ENCODE peak calls at places on chromosomes 3 and 15, in five cellular contexts. E is GM12891, Y is H1, D is SK-N-SH, R is GM12878. I is an unnamed sample.

GRCh38 chr15:63894662-63894949 is 60.9 kb upstream of the HERC1 start:
- DNase-seq in E (no peak), Y (no peak), D (no peak), R (no peak), I (no peak)

GRCh38 chr3:24067483-24067882 is 122.4 kb downstream of the NR1D2 start:
- DNase-seq in E (no peak), Y (no peak), D (no peak), R (no peak), I (no peak)

GRCh38 chr15:59119625-59120024 is 14.7 kb downstream of the CCNB2 start:
- DNase-seq in E (no peak), Y (no peak), D (no peak), R (no peak), I (no peak)

GRCh38 chr15:93167291-93167690 is 78.3 kb upstream of the RGMA start:
- DNase-seq in E (no peak), Y (no peak), D (no peak), R (no peak), I (no peak)

GRCh38 chr15:76393614-76394013 is 57.0 kb downstream of the ISL2 start:
- DNase-seq in E (no peak), Y (no peak), D (peak), R (no peak), I (no peak)

GRCh38 chr15:74128785-74129350 is 1.5 kb upstream of the ISLR2 start:
- DNase-seq in E (no peak), Y (peak), D (peak), R (no peak), I (no peak)

GRCh38 chr3:170589113-170589512 is 3.2 kb upstream of the SLC7A14 start:
- DNase-seq in E (no peak), Y (no peak), D (no peak), R (no peak), I (no peak)

GRCh38 chr3:188776447-188776846 is 395.3 kb upstream of the TPRG1 start:
- DNase-seq in E (no peak), Y (no peak), D (no peak), R (no peak), I (no peak)

GRCh38 chr3:100045696-100046095 is 68.6 kb downstream of the FILIP1L start:
- DNase-seq in E (no peak), Y (no peak), D (no peak), R (no peak), I (no peak)

GRCh38 chr15:59303641-59304433 is 68.8 kb downstream of the MYO1E start:
- DNase-seq in E (no peak), Y (no peak), D (no peak), R (peak), I (no peak)

GRCh38 chr3:178634975-178635374 is 98.7 kb downstream of the KCNMB2 start:
- DNase-seq in E (no peak), Y (no peak), D (no peak), R (no peak), I (no peak)

GRCh38 chr3:79558943-79559342 is 208.9 kb downstream of the ROBO1 start:
- DNase-seq in E (no peak), Y (no peak), D (no peak), R (no peak), I (no peak)

GRCh38 chr3:59341441-59341840 is 291.6 kb upstream of the CFAP20DC start:
- DNase-seq in E (no peak), Y (no peak), D (no peak), R (no peak), I (no peak)

GRCh38 chr3:61615643-61616042 is 54.3 kb downstream of the PTPRG start:
- DNase-seq in E (no peak), Y (no peak), D (no peak), R (no peak), I (no peak)

GRCh38 chr3:165393458-165393857 is 197.3 kb upstream of the SLITRK3 start:
- DNase-seq in E (no peak), Y (no peak), D (no peak), R (no peak), I (no peak)

GRCh38 chr15:65400760-65401606 is 21.8 kb downstream of the IGDCC4 start:
- DNase-seq in E (peak), Y (peak), D (peak), R (no peak), I (peak)

GRCh38 chr3:65408531-65409181 is 630.1 kb downstream of the MAGI1 start:
- DNase-seq in E (no peak), Y (no peak), D (no peak), R (no peak), I (no peak)

GRCh38 chr15:80887148-80887547 is 102.5 kb downstream of the MESD start:
- DNase-seq in E (no peak), Y (no peak), D (no peak), R (no peak), I (no peak)

GRCh38 chr15:75185271-75186029 is 16.2 kb upstream of the C15orf39 start:
- DNase-seq in E (no peak), Y (no peak), D (no peak), R (no peak), I (no peak)

GRCh38 chr15:63371297-63371918 is 10.2 kb downstream of the CA12 start:
- DNase-seq in E (no peak), Y (no peak), D (no peak), R (no peak), I (no peak)

GRCh38 chr3:151838574-151839312 is 24.8 kb downstream of the AADAC start:
- DNase-seq in E (peak), Y (no peak), D (peak), R (peak), I (peak)

GRCh38 chr3:99896482-99896881 is 78.8 kb downstream of the CMSS1 start:
- DNase-seq in E (no peak), Y (no peak), D (no peak), R (no peak), I (no peak)

GRCh38 chr15:93035953-93036810 is 52.8 kb downstream of the RGMA start:
- DNase-seq in E (peak), Y (peak), D (peak), R (no peak), I (no peak)

GRCh38 chr15:97995881-97996603 is 35.5 kb downstream of the ARRDC4 start:
- DNase-seq in E (no peak), Y (peak), D (no peak), R (no peak), I (no peak)

GRCh38 chr3:77420316-77420715 is 380.4 kb downstream of the ROBO2 start:
- DNase-seq in E (no peak), Y (no peak), D (no peak), R (no peak), I (no peak)

GRCh38 chr15:51331141-51331540 is 7.3 kb downstream of the CYP19A1 start:
- DNase-seq in E (no peak), Y (no peak), D (no peak), R (no peak), I (no peak)

GRCh38 chr3:127428344-127429001 is 140.6 kb upstream of the PRR20G start:
- DNase-seq in E (no peak), Y (peak), D (no peak), R (no peak), I (no peak)

GRCh38 chr3:25429960-25430941 is 2.2 kb downstream of the RARB start:
- DNase-seq in E (no peak), Y (no peak), D (no peak), R (no peak), I (no peak)

GRCh38 chr3:42159147-42159546 is 68.0 kb downstream of the TRAK1 start:
- DNase-seq in E (no peak), Y (no peak), D (peak), R (no peak), I (no peak)

GRCh38 chr3:58646503-58646902 is 20.1 kb downstream of the FAM3D start:
- DNase-seq in E (no peak), Y (no peak), D (no peak), R (no peak), I (no peak)

GRCh38 chr3:53525765-53526761 is 31.7 kb downstream of the CACNA1D start:
- DNase-seq in E (no peak), Y (no peak), D (no peak), R (no peak), I (no peak)
- TF ChIP-seq POLR2AphosphoS5 in E (no peak), Y (no peak), D (no peak), R (no peak), I (no peak)

GRCh38 chr3:72446406-72447058 is 401.7 kb downstream of the SHQ1 start:
- DNase-seq in E (no peak), Y (peak), D (no peak), R (no peak), I (no peak)

GRCh38 chr3:72448375-72448823 is 399.8 kb downstream of the SHQ1 start:
- DNase-seq in E (no peak), Y (no peak), D (no peak), R (no peak), I (no peak)

GRCh38 chr3:72448858-72449257 is 399.4 kb downstream of the SHQ1 start:
- DNase-seq in E (no peak), Y (no peak), D (no peak), R (no peak), I (no peak)

GRCh38 chr3:72445827-72446405 is 402.3 kb downstream of the SHQ1 start:
- DNase-seq in E (no peak), Y (no peak), D (no peak), R (no peak), I (no peak)

GRCh38 chr3:72447059-72447946 is 400.9 kb downstream of the SHQ1 start:
- DNase-seq in E (peak), Y (peak), D (peak), R (no peak), I (peak)
- TF ChIP-seq TAF1 in E (no peak), Y (no peak), D (peak), R (peak), I (no peak)

GRCh38 chr15:42919308-42919707 is 1.3 kb downstream of the TTBK2 start:
- DNase-seq in E (no peak), Y (no peak), D (peak), R (no peak), I (no peak)

GRCh38 chr15:42918047-42918446 is 2.5 kb downstream of the TTBK2 start:
- DNase-seq in E (no peak), Y (no peak), D (no peak), R (no peak), I (no peak)

GRCh38 chr15:42921049-42921731 is 612 bp upstream of the TTBK2 start:
- DNase-seq in E (no peak), Y (no peak), D (peak), R (no peak), I (no peak)

GRCh38 chr15:42919794-42920280 is 741 bp downstream of the TTBK2 start:
- DNase-seq in E (no peak), Y (no peak), D (peak), R (no peak), I (no peak)

DNA sequence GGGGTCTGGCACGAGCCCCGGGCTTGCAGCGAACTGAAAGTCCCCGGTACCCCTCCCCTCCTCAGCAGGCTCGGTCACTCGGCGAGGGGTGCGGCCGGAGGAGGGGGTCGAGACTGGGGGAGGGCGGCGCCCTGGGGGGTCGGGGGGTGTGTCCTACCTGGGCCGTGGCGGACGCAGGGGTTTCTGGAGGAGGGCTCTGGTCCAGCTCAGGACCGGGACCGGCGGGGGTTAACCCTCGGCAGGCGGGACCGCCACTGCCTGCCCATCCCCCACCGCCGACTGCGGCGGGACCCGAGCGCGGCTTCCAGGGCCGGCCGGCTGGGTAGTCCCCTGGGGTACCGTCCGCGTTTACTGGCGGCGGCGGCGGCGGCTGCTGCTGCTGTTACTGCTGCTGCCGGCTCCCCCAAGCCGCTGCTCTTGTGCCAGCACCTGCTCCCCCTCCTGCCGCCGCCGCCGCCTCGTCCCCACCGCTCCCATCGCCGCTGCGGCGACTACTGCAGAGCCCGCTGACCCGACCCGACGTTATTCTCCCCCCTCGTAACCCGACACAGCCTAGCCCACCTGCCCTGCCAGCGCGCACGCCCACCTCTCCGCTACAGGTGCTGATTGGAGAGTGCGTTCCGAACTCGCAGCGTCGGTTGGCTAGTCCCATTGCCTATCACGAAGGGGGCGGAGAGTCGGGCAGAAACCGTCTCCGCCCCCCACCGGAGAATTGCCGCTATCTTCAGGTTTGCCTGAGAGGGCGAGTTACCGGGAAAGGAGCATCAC is at the start of gene TTBK2:
- DNase-seq in E (peak), Y (peak), D (peak), R (peak), I (peak)
- TF ChIP-seq POLR2AphosphoS5 in E (no peak), Y (no peak), D (peak), R (peak), I (no peak)

GRCh38 chr3:15391007-15391406 is 36.3 kb downstream of the METTL6 start:
- DNase-seq in E (no peak), Y (no peak), D (no peak), R (no peak), I (no peak)
- TF ChIP-seq TAF1 in E (no peak), Y (no peak), D (no peak), R (no peak), I (no peak)